ENCODE peak calls at places on chromosomes 16 and 17, in six cellular contexts. H, I, E, G, C and K are unnamed samples.

GRCh38 chr16:72474511-72475123 is 302.7 kb upstream of the PMFBP1 start:
- DNase-seq in E (peak), C (no peak), H (no peak), I (peak), G (no peak), K (peak)

GRCh38 chr16:8951447-8952280 is 12.0 kb downstream of the USP7 start:
- DNase-seq in E (no peak), I (no peak), G (no peak), C (no peak), H (no peak), K (no peak)

GRCh38 chr17:17206149-17206912 is at the start of gene PLD6:
- DNase-seq in E (peak), C (peak), G (peak), I (peak), H (peak), K (peak)

GRCh38 chr16:12801511-12802042 is 2.1 kb downstream of the CPPED1 start:
- DNase-seq in I (peak), G (no peak), H (no peak), C (peak), E (no peak), K (no peak)

GRCh38 chr17:37107406-37108083 is 158.8 kb downstream of the AATF start:
- DNase-seq in G (peak), C (peak), H (no peak), I (no peak), E (peak), K (no peak)

GRCh38 chr17:39653316-39653661 is 11.9 kb upstream of the TCAP start:
- DNase-seq in I (no peak), E (no peak), C (no peak), G (no peak), H (no peak), K (no peak)

GRCh38 chr16:4795181-4795827 is at the start of gene SMIM22:
- DNase-seq in I (no peak), H (peak), E (no peak), C (peak), G (no peak), K (no peak)

GRCh38 chr17:72523491-72523890 is 402.7 kb downstream of the SOX9 start:
- DNase-seq in C (no peak), G (no peak), E (no peak), I (no peak), H (no peak), K (no peak)

GRCh38 chr17:70318061-70318460 is 148.7 kb downstream of the KCNJ2 start:
- DNase-seq in E (no peak), I (no peak), C (no peak), G (no peak), H (no peak), K (no peak)

GRCh38 chr16:89324056-89325010 is 106.8 kb downstream of the ZNF778 start:
- DNase-seq in E (peak), C (no peak), I (peak), G (no peak), H (peak), K (no peak)

GRCh38 chr16:84607694-84608093 is 10.2 kb downstream of the COTL1 start:
- DNase-seq in E (no peak), G (no peak), H (no peak), C (no peak), I (no peak), K (no peak)

GRCh38 chr16:30621765-30622164 is 11.6 kb upstream of the ZNF689 start:
- DNase-seq in G (no peak), E (peak), H (no peak), I (no peak), C (no peak), K (no peak)

GRCh38 chr16:20735504-20735903 is 6.1 kb downstream of the THUMPD1 start:
- DNase-seq in I (no peak), H (no peak), E (peak), C (no peak), G (no peak), K (no peak)

GRCh38 chr16:85947511-85948509 is 48.8 kb downstream of the IRF8 start:
- DNase-seq in G (no peak), H (no peak), C (no peak), E (no peak), I (no peak), K (no peak)

GRCh38 chr16:8946544-8946943 is 17.2 kb downstream of the USP7 start:
- DNase-seq in E (no peak), G (no peak), H (peak), I (no peak), C (no peak), K (no peak)

GRCh38 chr17:45171338-45172231 is 9.9 kb downstream of the HEXIM2 start:
- DNase-seq in G (no peak), C (peak), E (peak), I (no peak), H (peak), K (no peak)

GRCh38 chr16:11049396-11050059 is 105.2 kb downstream of the CLEC16A start:
- DNase-seq in C (no peak), G (no peak), H (no peak), I (no peak), E (peak), K (no peak)

GRCh38 chr17:3879181-3879580 is 13.7 kb downstream of the CAMKK1 start:
- DNase-seq in C (no peak), H (peak), E (no peak), I (peak), G (no peak), K (no peak)

GRCh38 chr16:333406-334094 is 19.0 kb downstream of the AXIN1 start:
- DNase-seq in I (no peak), E (no peak), C (no peak), H (no peak), G (no peak), K (no peak)

GRCh38 chr17:2068589-2069051 is 13.7 kb downstream of the HIC1 start:
- DNase-seq in I (no peak), C (no peak), H (peak), E (peak), G (no peak), K (no peak)

GRCh38 chr17:74872313-74873035 is at the start of gene FDXR:
- DNase-seq in E (no peak), C (no peak), G (no peak), I (no peak), H (peak), K (no peak)

GRCh38 chr16:89047331-89048086 is 46.1 kb upstream of the ACSF3 start:
- DNase-seq in H (peak), E (no peak), C (no peak), I (no peak), G (peak), K (no peak)

GRCh38 chr17:49676276-49676868 is 1.5 kb downstream of the SPOP start:
- DNase-seq in C (no peak), E (no peak), H (no peak), I (peak), G (no peak), K (no peak)

GRCh38 chr17:68733241-68734176 is 132.3 kb upstream of the FAM20A start:
- DNase-seq in I (peak), C (no peak), H (no peak), E (peak), G (no peak), K (peak)

GRCh38 chr17:8125196-8125946 is 1.5 kb upstream of the HES7 start:
- DNase-seq in G (no peak), H (peak), C (peak), I (peak), E (peak), K (no peak)

GRCh38 chr17:48925991-48926342 is 17.8 kb downstream of the UBE2Z start:
- DNase-seq in G (no peak), C (no peak), E (no peak), I (no peak), H (no peak), K (no peak)

GRCh38 chr16:55120408-55120807 is 189.7 kb downstream of the IRX5 start:
- DNase-seq in H (no peak), I (no peak), G (no peak), E (no peak), C (no peak), K (no peak)

GRCh38 chr16:5215911-5216310 is 118.3 kb upstream of the EEF2KMT start:
- DNase-seq in E (no peak), H (no peak), I (no peak), G (no peak), C (no peak), K (no peak)

GRCh38 chr16:54927125-54928015 is 3.3 kb upstream of the IRX5 start:
- DNase-seq in C (no peak), G (no peak), H (no peak), I (no peak), E (peak), K (no peak)

GRCh38 chr16:19167710-19168172 is 299 bp upstream of the SYT17 start:
- DNase-seq in E (peak), H (peak), C (peak), I (peak), G (peak), K (no peak)

GRCh38 chr16:88341551-88342290 is 41.0 kb upstream of the ZNF469 start:
- DNase-seq in C (no peak), I (no peak), G (peak), E (no peak), H (peak), K (no peak)

GRCh38 chr16:17346774-17347569 is 123.8 kb downstream of the XYLT1 start:
- DNase-seq in E (no peak), H (peak), I (no peak), C (no peak), G (no peak), K (no peak)

GRCh38 chr17:56913000-56913866 is 616 bp downstream of the TRIM25 start:
- DNase-seq in H (no peak), G (peak), C (no peak), E (no peak), I (no peak), K (no peak)

GRCh38 chr16:12252616-12253015 is 276.1 kb downstream of the SNX29 start:
- DNase-seq in E (no peak), H (no peak), G (no peak), C (no peak), I (no peak), K (no peak)

GRCh38 chr16:30548392-30549255 is 9.6 kb downstream of the ZNF764 start:
- DNase-seq in C (no peak), E (no peak), I (no peak), G (no peak), H (no peak), K (no peak)

GRCh38 chr17:78448356-78448993 is 70.0 kb downstream of the PGS1 start:
- DNase-seq in H (no peak), C (no peak), I (no peak), E (no peak), G (no peak), K (no peak)

GRCh38 chr16:79836129-79836528 is 235.6 kb upstream of the MAF start:
- DNase-seq in H (no peak), I (no peak), E (no peak), C (no peak), G (no peak), K (no peak)

GRCh38 chr17:82667668-82668000 is 19.4 kb upstream of the WDR45B start:
- DNase-seq in H (peak), E (no peak), G (peak), I (no peak), C (no peak), K (no peak)

DNA sequence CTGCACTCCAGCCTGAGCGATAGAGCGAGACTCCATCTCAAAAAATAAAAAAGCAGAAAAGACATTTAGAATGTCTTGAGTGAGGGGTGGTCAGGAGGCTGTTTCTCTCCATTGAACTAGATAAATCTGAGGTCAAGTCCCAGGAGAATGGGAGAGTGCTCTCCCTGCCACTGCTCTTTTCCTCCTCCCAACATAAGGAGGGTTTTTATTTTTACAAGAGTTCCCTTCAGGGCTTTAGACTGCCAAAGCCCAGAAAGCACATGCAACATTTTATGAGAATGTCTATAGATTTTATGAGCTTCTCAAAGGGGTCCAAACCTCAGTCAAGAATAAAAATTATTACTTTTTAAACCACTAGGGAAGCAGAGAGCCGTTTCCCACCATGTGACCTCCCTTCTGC is 1.6 kb downstream of the RND2 start:
- DNase-seq in C (no peak), H (no peak), E (no peak), I (no peak), G (no peak), K (no peak)
- TF ChIP-seq CTCF in C (no peak), H (no peak), E (no peak), I (no peak), G (no peak), K (no peak)

GRCh38 chr17:27458524-27458908 is 2.3 kb downstream of the KSR1 start:
- DNase-seq in G (no peak), I (no peak), E (no peak), H (no peak), C (no peak), K (no peak)
- H3K4me3 ChIP-seq in G (no peak), I (peak), E (no peak), H (no peak), C (no peak), K (peak)

DNA sequence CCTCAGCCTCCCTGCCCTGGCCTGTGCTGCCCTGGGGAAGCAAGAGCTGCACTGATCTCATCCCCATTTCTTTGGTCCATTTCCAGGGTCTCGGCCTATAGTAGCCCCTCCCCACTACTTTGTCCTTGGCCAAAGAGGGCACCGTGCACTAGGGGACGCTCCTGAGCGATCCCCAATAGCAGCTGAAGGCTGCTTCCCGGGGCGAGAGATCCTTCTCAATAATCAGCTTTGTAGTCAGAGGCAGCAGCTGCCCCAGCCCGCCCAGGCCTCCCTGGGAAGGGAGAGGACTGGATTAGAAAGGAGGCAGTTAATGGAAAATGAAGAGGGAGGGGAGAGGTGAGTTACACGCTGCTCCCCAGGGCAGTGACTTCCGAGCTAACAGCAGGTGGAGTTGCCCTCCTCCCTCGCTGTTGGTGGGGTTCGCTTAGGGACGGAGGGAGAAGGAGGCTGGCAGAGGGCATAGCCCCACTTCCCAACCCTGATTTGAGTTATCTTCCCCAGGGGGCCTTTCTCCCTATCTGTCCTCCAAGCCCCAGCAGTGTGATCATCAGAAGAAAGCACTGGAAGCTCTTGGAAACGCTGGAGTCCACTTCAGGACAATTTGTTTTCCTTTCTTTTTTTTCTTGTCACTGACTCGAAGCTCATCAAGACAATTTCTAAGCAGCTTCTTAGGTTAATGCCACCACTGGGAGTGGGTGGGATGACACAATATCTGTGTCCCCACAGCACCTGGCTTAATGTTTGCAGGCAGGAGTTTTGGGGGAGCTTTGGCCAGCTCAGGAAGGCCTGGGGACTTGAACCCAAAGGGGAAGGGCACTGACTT is 2.6 kb downstream of the MXRA7 start:
- DNase-seq in G (no peak), I (no peak), H (no peak), E (no peak), C (no peak), K (no peak)
- TF ChIP-seq CTCF in G (peak), I (peak), H (no peak), E (peak), C (no peak), K (peak)

GRCh38 chr16:47787695-47788094 is 326.6 kb downstream of the PHKB start:
- DNase-seq in E (peak), G (no peak), H (no peak), C (no peak), I (peak), K (no peak)
- H3K4me3 ChIP-seq in E (no peak), G (no peak), H (no peak), C (no peak), I (no peak), K (no peak)

DNA sequence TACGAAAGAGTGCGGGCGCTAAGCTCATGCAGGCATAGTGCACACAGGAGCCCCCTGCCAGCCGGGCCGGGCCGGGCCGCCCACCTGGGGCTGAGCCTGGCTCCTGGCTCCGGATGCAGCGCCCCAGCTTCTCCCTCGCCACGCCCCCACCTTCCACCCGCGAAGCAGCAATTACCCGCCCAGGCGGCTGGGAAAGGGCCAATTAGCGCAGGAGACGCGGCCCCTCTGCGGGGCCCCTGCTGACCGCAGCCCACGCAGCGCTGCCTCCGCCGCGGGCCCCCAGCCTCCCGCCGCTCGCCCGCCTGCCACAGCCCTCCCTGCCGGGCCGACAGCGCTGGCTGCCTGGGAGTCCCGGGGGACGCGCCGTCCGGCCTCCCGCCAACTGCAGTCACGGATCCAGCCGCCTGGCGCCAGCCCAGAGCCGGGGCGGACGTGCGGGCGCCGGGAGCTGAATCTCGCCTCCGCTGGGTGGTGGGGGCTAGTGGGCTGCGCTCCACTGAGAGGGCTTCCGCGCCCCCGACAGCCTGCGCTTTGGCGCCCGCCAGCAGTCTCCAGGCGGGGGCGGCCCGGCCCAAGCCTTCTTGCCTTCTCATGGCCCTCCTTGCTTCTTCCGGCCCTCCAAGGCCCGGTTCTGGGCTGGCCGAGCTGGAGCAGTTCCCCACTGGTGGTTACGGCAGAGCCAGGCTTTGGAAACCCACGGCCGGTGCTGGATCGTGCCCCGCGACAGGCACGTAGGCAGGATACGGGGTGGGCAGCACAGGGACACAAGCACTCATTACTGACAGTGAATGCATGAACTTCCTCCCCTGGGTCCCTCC is 14.9 kb upstream of the CBFB start:
- DNase-seq in H (peak), C (peak), G (peak), I (peak), E (peak), K (no peak)
- TF ChIP-seq CTCF in H (no peak), C (peak), G (peak), I (peak), E (no peak), K (no peak)

DNA sequence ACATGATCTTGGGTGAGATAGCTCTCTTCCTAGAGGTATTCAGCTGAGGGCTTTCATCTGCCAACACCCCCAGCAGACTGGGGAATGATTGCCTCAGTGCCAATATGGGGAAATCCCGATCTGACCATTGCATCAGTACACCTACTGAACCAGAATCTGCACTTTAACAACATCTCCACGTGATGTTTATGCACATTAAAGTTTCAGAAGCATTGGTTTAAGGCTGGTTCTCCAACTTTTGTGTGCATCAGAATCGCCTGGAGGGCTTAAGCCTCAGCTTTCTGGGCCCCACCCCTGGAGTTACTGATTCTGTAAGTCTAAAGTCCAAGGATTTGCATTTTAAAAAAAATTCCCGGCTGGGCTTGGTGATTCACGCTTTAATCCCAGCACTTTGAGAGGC is 123.6 kb upstream of the MED13 start:
- DNase-seq in C (no peak), E (peak), G (no peak), I (no peak), H (peak), K (no peak)
- H3K4me3 ChIP-seq in C (no peak), E (no peak), G (no peak), I (no peak), H (no peak), K (no peak)

DNA sequence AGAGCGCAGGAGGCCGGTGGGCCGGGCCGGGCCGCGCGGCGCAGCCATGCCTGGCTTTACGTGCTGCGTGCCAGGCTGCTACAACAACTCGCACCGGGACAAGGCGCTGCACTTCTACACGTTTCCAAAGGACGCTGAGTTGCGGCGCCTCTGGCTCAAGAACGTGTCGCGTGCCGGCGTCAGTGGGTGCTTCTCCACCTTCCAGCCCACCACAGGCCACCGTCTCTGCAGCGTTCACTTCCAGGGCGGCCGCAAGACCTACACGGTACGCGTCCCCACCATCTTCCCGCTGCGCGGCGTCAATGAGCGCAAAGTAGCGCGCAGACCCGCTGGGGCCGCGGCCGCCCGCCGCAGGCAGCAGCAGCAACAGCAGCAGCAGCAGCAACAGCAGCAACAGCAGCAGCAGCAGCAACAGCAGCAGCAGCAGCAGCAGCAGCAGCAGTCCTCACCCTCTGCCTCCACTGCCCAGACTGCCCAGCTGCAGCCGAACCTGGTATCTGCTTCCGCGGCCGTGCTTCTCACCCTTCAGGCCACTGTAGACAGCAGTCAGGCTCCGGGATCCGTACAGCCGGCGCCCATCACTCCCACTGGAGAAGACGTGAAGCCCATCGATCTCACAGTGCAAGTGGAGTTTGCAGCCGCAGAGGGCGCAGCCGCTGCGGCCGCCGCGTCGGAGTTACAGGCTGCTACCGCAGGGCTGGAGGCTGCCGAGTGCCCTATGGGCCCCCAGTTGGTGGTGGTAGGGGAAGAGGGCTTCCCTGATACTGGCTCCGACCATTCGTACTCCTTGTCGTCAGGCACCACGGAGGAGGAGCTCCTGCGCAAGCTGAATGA is 606 bp downstream of the THAP11 start:
- DNase-seq in I (peak), C (peak), G (peak), H (peak), E (peak), K (no peak)
- TF ChIP-seq CTCF in I (peak), C (peak), G (peak), H (no peak), E (peak), K (peak)